ENCODE peak calls at places on chromosomes 4 and X, in seven cellular contexts. R is HL-60, A is GM23338, I is transverse colon, M is stomach, P is HCT116, V is vagina. D is an unnamed sample.

GRCh38 chr4:148089624-148090023 is 352.6 kb downstream of the NR3C2 start:
- DNase-seq in R (no peak), P (no peak), A (no peak), M (no peak), V (no peak), I (no peak), D (no peak)

GRCh38 chr4:155819066-155819465 is 47.0 kb downstream of the ASIC5 start:
- DNase-seq in R (no peak), I (no peak), A (no peak), P (no peak), V (no peak), M (no peak), D (no peak)

GRCh38 chr4:114136067-114136466 is 156.6 kb upstream of the ARSJ start:
- DNase-seq in A (no peak), I (no peak), M (no peak), P (no peak), R (no peak), V (no peak), D (no peak)

GRCh38 chr4:156606444-156607197 is 365.0 kb downstream of the PDGFC start:
- DNase-seq in A (no peak), M (no peak), R (no peak), P (no peak), V (no peak), I (no peak), D (no peak)

GRCh38 chr4:124854968-124855367 is 142.4 kb upstream of the ANKRD50 start:
- DNase-seq in I (no peak), V (no peak), M (no peak), P (no peak), R (no peak), A (no peak), D (no peak)

GRCh38 chrX:143058096-143058495 is 32.4 kb downstream of the SPANXN4 start:
- DNase-seq in M (no peak), I (no peak), P (no peak), V (no peak), R (no peak), A (peak; percentile 2), D (no peak)

GRCh38 chr4:73606465-73606974 is 13.7 kb downstream of the RASSF6 start:
- DNase-seq in A (no peak), V (no peak), P (no peak), R (no peak), M (no peak), I (no peak), D (no peak)

GRCh38 chrX:54358424-54359211 is 772 bp upstream of the WNK3 start:
- DNase-seq in P (no peak), M (no peak), V (no peak), A (peak; percentile 92), I (peak; percentile 20), R (no peak), D (peak; percentile 19)

GRCh38 chr4:2254665-2255500 is 7.0 kb downstream of the MXD4 start:
- DNase-seq in I (no peak), A (no peak), P (no peak), V (peak; percentile 83), R (no peak), M (peak; percentile 20), D (peak; percentile 4)

GRCh38 chrX:120274958-120275357 is 24.3 kb downstream of the ZBTB33 start:
- DNase-seq in M (no peak), P (no peak), R (no peak), I (no peak), A (peak; percentile 82), V (no peak), D (no peak)

GRCh38 chr4:110959041-110959643 is 336.3 kb upstream of the PITX2 start:
- DNase-seq in I (no peak), A (no peak), P (no peak), V (no peak), R (no peak), M (no peak), D (no peak)

GRCh38 chrX:80572636-80573035 is 152.4 kb downstream of the TENT5D start:
- DNase-seq in M (no peak), I (no peak), P (no peak), A (no peak), V (no peak), R (no peak), D (no peak)

GRCh38 chrX:103081051-103081450 is 11.9 kb downstream of the NXF3 start:
- DNase-seq in A (no peak), I (no peak), V (no peak), M (no peak), P (no peak), R (no peak), D (no peak)

DNA sequence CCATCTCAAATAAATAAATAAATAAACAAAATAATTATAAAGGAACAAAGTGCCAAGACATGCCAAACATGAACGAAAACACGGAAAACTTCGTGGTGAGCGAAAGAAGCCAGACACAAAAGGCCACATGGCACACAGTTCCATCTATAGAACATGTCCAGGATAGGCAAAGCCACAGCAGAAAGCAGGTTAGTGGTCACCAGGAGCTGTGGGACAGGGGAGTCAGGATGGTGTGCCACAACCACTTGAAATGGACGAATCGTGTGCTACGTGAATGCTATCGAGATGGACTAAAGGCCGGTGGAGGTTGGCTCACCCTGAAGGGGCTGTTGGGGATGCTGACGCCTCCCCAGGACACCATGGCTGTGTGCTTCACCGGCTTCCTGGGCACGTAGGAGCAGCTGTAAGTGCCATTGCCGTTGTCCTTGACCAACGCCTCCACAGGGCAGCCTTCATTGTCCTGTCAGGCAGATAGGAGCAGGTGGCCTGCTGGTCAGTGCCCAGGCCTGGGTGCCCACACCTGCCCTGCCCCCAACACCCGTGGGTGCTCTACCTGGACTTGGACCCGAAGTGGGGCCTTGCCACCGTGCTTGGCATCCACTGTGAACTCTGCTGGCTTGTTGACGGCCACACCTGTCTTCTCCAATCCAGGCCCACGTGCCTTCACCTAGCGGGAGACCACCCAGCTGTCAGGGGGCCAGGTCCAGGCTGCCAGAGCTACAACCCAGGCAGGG is 10.6 kb downstream of the FLNA start:
- DNase-seq in A (no peak), M (no peak), P (no peak), R (no peak), V (no peak), I (no peak), D (no peak)
- TF ChIP-seq POLR2AphosphoS5 in A (no peak), M (no peak), P (no peak), R (peak; percentile 35), V (peak; percentile 19), I (no peak), D (no peak)

DNA sequence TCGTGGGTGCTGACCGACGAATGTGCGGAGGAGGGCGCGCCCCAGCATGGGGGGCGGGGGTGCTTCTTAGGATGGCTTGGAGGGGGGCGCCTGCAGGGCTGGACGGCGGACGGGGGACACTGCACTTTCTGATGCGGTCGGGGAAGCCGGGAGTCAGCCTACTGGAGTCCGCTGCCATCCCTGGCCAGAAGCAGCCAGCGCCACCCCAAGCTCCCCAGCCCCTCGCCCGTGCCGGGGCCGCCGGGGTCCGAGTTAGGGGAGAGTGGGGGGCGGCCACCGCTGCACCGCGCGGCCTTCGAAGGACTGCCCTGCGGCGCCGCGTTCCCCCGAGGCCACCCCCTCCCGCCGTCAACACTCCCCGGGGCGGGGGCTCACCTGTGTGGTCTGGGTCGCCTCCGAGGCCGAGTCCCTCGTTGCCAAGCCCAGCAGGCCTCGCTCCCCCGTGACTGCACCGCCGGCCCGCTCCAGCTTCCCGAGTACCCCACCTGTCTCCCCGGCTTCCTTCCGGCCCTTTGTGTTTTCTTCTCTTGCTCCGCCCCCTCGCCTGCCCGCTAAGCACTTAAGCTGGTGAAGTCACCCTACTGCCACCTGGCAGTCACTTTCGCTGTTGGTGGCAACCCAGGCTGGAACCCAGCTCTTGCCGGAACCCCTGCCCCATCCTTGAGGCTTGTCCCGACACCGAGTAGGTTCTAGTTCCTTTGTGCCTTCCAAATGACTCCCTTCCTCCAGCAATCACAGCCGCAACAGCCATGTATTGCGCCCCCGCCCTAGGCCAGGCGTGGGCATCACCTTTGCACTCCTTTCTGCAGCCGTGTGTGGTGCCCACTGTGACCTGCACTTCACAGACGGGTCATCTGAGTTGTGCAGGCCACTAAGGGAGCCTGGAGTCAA is at the start of gene OCIAD2:
- DNase-seq in V (no peak), A (peak; percentile 95), I (peak; percentile 86), R (peak; percentile 83), P (peak; percentile 55), M (peak; percentile 84), D (peak; percentile 81)
- TF ChIP-seq CTCF in V (no peak), A (peak; percentile 31), I (no peak), R (no peak), P (peak; percentile 33), M (no peak), D (no peak)

DNA sequence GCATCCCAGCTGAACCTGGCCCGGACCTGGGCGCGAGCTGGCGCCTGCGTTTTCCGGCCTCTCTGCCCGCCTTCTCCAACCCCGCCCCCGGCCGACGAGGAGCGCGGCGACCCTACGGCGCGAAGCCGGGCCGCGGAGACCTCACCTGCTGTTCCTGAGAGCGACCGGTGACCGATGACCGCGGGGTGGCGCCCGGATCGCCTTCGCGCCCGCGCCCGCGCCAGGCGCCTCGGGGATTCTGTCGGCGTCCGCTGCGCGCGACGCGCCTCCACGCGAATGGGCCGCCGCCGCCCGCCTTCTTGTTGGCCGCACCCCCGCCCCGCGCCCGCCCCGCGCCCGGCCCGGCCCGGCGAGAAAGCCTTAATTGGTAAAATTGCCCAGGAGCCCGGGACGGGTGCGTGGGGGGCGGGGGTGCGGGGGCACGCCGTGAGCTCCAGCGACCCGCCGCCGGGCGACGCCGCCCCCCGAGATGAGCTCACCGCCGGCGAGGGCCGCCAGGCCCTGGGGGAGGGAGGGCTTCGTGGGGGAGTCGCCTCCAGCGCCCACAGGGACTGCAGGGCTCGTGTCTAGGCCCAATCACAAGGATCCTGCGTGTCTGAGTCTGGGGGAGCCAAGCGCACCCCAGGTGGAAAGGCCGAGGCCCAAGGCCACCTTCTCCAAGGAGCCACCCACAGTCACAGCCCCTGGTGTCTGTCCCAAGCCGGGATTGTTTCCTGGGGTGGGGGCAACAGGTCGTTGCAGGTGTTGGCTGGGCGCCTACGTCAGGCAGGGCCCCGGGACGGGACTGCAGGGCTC is at the start of gene FLNA:
- DNase-seq in A (peak; percentile 69), V (no peak), M (peak; percentile 53), R (no peak), P (no peak), I (peak; percentile 58), D (no peak)
- TF ChIP-seq POLR2AphosphoS5 in A (no peak), V (no peak), M (no peak), R (no peak), P (no peak), I (no peak), D (no peak)

GRCh38 chr4:185468999-185469398 is 2.5 kb downstream of the CCDC110 start:
- DNase-seq in P (no peak), M (no peak), A (no peak), V (no peak), R (no peak), I (no peak), D (no peak)

GRCh38 chr4:185465707-185466106 is 5.8 kb downstream of the CCDC110 start:
- DNase-seq in A (no peak), I (no peak), V (no peak), P (no peak), M (no peak), R (no peak), D (no peak)

GRCh38 chr4:185469539-185470154 is 1.9 kb downstream of the CCDC110 start:
- DNase-seq in P (no peak), A (no peak), V (no peak), I (peak; percentile 20), M (no peak), R (no peak), D (no peak)

GRCh38 chr4:185467101-185467500 is 4.4 kb downstream of the CCDC110 start:
- DNase-seq in R (no peak), A (no peak), V (no peak), P (no peak), M (no peak), I (no peak), D (no peak)

DNA sequence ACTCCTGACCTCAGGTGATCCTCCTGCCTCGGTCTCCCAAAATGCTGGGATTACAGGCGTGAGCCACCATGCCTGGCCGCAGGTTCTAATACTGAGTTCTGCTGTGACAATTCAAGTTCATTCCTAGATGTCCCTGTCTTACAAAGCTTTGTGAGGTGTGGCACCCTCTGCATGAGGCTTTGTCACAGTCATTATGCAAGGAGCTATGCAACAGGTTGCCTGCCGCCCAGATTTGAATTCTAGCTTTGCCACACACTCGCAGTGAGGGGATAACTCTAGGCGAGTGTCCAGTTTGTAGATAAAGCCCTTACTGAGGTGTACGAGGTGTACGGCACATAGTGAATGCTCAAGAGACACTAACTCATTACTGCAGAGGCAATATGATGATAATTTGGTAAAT is 3.5 kb downstream of the CCDC110 start:
- DNase-seq in M (no peak), P (no peak), A (no peak), I (no peak), V (no peak), R (no peak), D (no peak)
- TF ChIP-seq CTCF in M (no peak), P (no peak), A (no peak), I (no peak), V (no peak), R (no peak), D (no peak)

D was measured in prostate gland.